ENCODE peak calls at places on chromosomes 5 and 9, in four cellular contexts. L is tibial nerve; Y is CD4-positive, alpha-beta memory T cell; T is GM23248. C is an unnamed sample.

GRCh38 chr9:114434878-114435311 is 47.1 kb upstream of the AKNA start:
- DNase-seq in L (no peak), Y (no peak), T (peak; percentile 53), C (no peak)

GRCh38 chr9:134215395-134215708 is 51.0 kb upstream of the RNU6ATAC start:
- DNase-seq in L (no peak), Y (no peak), T (no peak), C (no peak)

GRCh38 chr5:989961-990530 is 18.6 kb upstream of the NKD2 start:
- DNase-seq in L (no peak), Y (no peak), T (no peak), C (no peak)

GRCh38 chr5:103562453-103563157 is at the start of gene NUDT12:
- DNase-seq in L (peak; percentile 26), Y (peak; percentile 4), T (peak; percentile 85), C (peak; percentile 34)

GRCh38 chr5:173318881-173319609 is 9.2 kb downstream of the STC2 start:
- DNase-seq in L (no peak), Y (no peak), T (no peak), C (no peak)

GRCh38 chr5:41776435-41776834 is 93.8 kb downstream of the OXCT1 start:
- DNase-seq in L (no peak), Y (no peak), T (no peak), C (no peak)

GRCh38 chr5:65027149-65027548 is 258.4 kb downstream of the CWC27 start:
- DNase-seq in L (no peak), Y (no peak), T (no peak), C (no peak)

GRCh38 chr9:121929893-121930875 is 162.9 kb downstream of the TTLL11 start:
- DNase-seq in L (no peak), Y (no peak), T (no peak), C (no peak)

GRCh38 chr5:179549973-179550510 is 312 bp upstream of the RUFY1 start:
- DNase-seq in L (no peak), Y (no peak), T (peak; percentile 79), C (no peak)

GRCh38 chr5:158283341-158283740 is 424.4 kb upstream of the CLINT1 start:
- DNase-seq in L (no peak), Y (no peak), T (no peak), C (no peak)

GRCh38 chr9:79684711-79685575 is 113.2 kb downstream of the TLE4 start:
- DNase-seq in L (no peak), Y (no peak), T (peak; percentile 12), C (no peak)

GRCh38 chr5:45162974-45163373 is 354.2 kb downstream of the MRPS30 start:
- DNase-seq in L (no peak), Y (no peak), T (no peak), C (no peak)
- H3K9me3 ChIP-seq in L (no peaks in the 10 kb centered on the region), Y (no peaks in the 10 kb centered on the region), T (no peaks in the 10 kb centered on the region), C (no peaks in the 10 kb centered on the region)

GRCh38 chr5:125054106-125054505 is 307.7 kb upstream of the ZNF608 start:
- DNase-seq in L (no peak), Y (no peak), T (no peak), C (no peak)
- H3K4me1 ChIP-seq in L (peaks cover 31% of the 10 kb centered on the region), Y (no peaks in the 10 kb centered on the region), T (no peaks in the 10 kb centered on the region), C (no peaks in the 10 kb centered on the region)

GRCh38 chr9:76414656-76415055 is 20.4 kb upstream of the RFK start:
- DNase-seq in L (no peak), Y (no peak), T (no peak), C (no peak)
- H3K9me3 ChIP-seq in L (peaks cover 14% of the 10 kb centered on the region), Y (peaks cover 4% of the 10 kb centered on the region), T (no peaks in the 10 kb centered on the region), C (no peaks in the 10 kb centered on the region)

DNA sequence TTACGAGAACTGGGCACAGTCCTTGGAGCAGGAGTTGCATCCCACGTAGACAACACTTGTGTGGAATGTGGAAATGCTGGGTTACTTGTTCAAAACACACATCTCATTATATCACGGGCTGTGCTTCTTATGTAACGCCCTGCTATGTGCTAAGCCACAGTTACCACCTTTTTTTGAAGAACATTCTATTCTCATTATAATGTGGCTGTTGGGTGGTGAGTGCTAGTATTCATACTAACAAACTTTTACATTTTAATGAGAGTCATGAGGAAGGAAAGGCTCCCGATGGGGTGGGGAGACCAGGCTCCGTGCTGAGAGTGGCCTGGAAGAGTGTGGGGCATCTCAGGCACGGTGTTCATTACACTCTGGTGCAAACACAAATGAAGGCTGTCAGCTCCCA is 153.0 kb upstream of the RAPGEF1 start:
- DNase-seq in L (no peak), Y (no peak), T (no peak), C (no peak)
- H3K4me1 ChIP-seq in L (peaks cover 16% of the 10 kb centered on the region), Y (no peaks in the 10 kb centered on the region), T (no peaks in the 10 kb centered on the region), C (no peaks in the 10 kb centered on the region)

GRCh38 chr9:40927260-40927631 is 201.2 kb downstream of the FOXD4L6 start:
- DNase-seq in L (no peak), Y (no peak), T (no peak), C (no peak)

GRCh38 chr9:40927851-40928802 is 200.4 kb downstream of the FOXD4L6 start:
- DNase-seq in L (no peak), Y (no peak), T (no peak), C (no peak)

GRCh38 chr9:40928803-40929487 is 199.5 kb downstream of the FOXD4L6 start:
- DNase-seq in L (no peak), Y (no peak), T (no peak), C (no peak)

GRCh38 chr9:40925149-40925548 is 203.3 kb downstream of the FOXD4L6 start:
- DNase-seq in L (no peak), Y (no peak), T (no peak), C (no peak)

GRCh38 chr9:40926404-40927259 is 201.8 kb downstream of the FOXD4L6 start:
- DNase-seq in L (no peak), Y (no peak), T (no peak), C (no peak)
- H3K9me3 ChIP-seq in L (peaks cover 98% of the 10 kb centered on the region), Y (peaks cover 64% of the 10 kb centered on the region), T (no peaks in the 10 kb centered on the region), C (peaks cover 7% of the 10 kb centered on the region)

DNA sequence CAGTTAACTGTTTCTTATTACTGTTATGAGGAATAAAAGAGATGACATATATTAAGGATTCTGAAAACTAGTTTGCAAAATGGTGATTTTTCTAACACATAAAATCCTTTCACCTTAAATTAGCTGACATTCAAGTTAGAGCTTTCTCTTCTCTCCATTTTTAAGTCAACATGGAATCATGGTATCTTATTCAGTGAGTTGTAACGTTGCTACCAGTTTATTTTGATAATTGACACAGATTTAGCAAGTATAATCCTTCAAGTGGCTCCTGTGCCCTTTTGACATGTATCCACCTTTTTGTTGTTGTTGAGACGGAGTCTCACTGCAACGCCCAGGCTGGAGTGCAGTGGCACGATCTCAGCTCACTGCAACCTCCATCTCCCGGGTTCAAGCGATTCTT is 58.5 kb downstream of the CSNK1A1 start:
- DNase-seq in L (no peak), Y (no peak), T (no peak), C (no peak)
- H3K4me1 ChIP-seq in L (peaks cover 50% of the 10 kb centered on the region), Y (no peaks in the 10 kb centered on the region), T (peaks cover 87% of the 10 kb centered on the region), C (no peaks in the 10 kb centered on the region)

C was measured in naive thymus-derived CD4-positive, alpha-beta T cell.